ENCODE peak calls at places on chromosomes 16 and 17, in six cellular contexts. L, A, E, S, B and K are unnamed samples.
A peak's percentile ranks its signal among the peaks of the same experiment; 100 is the strongest.

GRCh38 chr17:77328823-77329740 is 188.3 kb downstream of the SEC14L1 start:
- DNase-seq in B (peak; percentile 41), L (no peak), S (no peak), A (no peak), E (no peak), K (no peak)

GRCh38 chr17:18980682-18981384 is 23.7 kb downstream of the FAM83G start:
- DNase-seq in S (no peak), A (no peak), B (no peak), L (no peak), E (no peak), K (no peak)

GRCh38 chr17:3730881-3731429 is 7.3 kb downstream of the HASPIN start:
- DNase-seq in L (no peak), A (no peak), E (no peak), B (no peak), S (no peak), K (no peak)

GRCh38 chr16:50460538-50461399 is 87.4 kb upstream of the NKD1 start:
- DNase-seq in S (no peak), E (no peak), A (no peak), L (no peak), B (peak; percentile 22), K (no peak)

GRCh38 chr17:56064506-56064905 is 88.8 kb upstream of the ANKFN1 start:
- DNase-seq in B (no peak), E (no peak), L (no peak), A (no peak), S (no peak), K (no peak)

GRCh38 chr16:55842369-55843104 is 9.6 kb upstream of the CES1 start:
- DNase-seq in B (no peak), E (peak; percentile 48), A (no peak), S (no peak), L (peak; percentile 76), K (no peak)

GRCh38 chr17:27627514-27627913 is 3.5 kb upstream of the LGALS9 start:
- DNase-seq in L (no peak), S (no peak), B (no peak), E (no peak), A (no peak), K (no peak)

GRCh38 chr17:29705352-29705751 is 82.6 kb upstream of the CORO6 start:
- DNase-seq in S (no peak), A (no peak), L (no peak), B (no peak), E (no peak), K (no peak)

GRCh38 chr17:82217530-82218204 is 5.0 kb upstream of the CCDC57 start:
- DNase-seq in S (no peak), A (peak; percentile 78), L (peak; percentile 96), B (no peak), E (peak; percentile 79), K (no peak)

DNA sequence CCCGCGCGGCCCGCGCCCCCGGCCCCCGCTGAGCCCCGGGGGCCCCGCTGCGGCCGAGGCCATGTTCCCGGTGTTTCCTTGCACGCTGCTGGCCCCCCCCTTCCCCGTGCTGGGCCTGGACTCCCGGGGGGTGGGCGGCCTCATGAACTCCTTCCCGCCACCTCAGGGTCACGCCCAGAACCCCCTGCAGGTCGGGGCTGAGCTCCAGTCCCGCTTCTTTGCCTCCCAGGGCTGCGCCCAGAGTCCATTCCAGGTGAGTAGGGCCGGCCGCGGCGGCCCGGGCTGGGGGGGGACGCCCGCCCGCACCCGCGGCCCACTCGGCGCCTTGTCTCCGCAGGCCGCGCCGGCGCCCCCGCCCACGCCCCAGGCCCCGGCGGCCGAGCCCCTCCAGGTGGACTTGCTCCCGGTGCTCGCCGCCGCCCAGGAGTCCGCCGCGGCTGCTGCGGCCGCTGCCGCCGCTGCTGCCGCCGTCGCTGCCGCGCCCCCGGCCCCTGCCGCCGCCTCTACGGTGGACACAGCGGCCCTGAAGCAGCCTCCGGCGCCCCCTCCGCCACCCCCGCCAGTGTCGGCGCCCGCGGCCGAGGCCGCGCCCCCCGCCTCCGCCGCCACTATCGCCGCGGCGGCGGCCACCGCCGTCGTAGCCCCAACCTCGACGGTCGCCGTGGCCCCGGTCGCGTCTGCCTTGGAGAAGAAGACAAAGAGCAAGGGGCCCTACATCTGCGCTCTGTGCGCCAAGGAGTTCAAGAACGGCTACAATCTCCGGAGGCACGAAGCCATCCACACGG is 504 bp downstream of the MAZ start:
- DNase-seq in E (peak; percentile 23), S (peak; percentile 67), B (no peak), L (peak; percentile 90), A (peak; percentile 66), K (no peak)
- TF ChIP-seq POLR2A in E (peak; percentile 28), S (no peak), B (no peak), L (peak; percentile 64), A (no peak), K (no peak)

DNA sequence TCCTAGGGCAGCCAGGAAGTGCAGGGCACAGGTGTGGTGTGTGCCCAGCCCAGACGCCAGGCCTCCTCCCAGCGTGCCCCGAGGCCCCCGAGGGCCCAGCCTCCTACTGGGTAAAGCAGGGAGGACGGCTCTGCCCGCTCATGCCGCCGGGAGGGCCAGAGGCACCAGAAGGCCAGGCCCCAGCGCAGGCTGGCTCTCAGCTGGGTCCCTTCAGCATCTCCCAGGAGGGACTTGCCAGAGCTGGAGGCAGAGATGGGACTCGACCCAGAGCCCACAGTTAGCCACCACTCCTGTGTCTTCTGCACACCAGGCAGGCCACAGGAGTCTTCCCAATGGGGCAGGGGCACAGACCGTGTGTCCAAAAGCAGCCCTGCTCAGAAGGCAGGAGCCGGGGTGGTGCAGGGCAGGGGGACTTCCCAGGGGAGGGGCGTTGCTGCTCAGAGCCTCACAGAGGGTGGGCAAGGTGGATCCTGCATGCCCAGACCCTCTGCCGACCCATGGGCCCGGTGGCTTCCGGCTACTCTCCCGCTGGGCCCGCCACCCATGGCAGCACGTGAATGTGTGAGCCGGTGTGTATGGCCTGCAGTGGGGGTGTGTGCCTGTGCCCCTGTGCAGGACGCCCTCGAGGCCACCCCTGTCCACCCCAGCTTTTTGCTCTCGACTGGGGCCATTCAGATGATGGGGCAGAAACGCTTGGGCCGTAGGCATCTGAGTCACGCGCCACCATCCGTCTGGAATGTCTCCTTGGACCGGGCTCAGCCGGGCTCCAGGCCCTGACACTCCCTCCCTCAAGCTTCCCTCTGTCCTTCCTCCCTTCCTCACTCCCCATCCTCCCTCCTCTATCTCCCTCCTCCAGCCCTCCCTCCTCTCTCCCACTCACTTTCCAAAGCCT is 5.7 kb upstream of the ZNF469 start:
- DNase-seq in L (no peak), E (no peak), B (no peak), A (peak; percentile 22), S (no peak), K (no peak)
- TF ChIP-seq CTCF in L (no peak), E (no peak), B (no peak), A (no peak), S (no peak), K (no peak)

GRCh38 chr17:74971069-74971841 is 1.3 kb downstream of the HID1 start:
- DNase-seq in E (no peak), S (no peak), A (no peak), L (no peak), B (no peak), K (no peak)

GRCh38 chr17:74972973-74973328 is 392 bp upstream of the HID1 start:
- DNase-seq in L (no peak), B (no peak), A (no peak), S (no peak), E (no peak), K (no peak)

GRCh38 chr17:74970395-74970794 is 2.2 kb downstream of the HID1 start:
- DNase-seq in B (no peak), L (no peak), A (no peak), E (peak; percentile 24), S (no peak), K (no peak)

GRCh38 chr17:74971842-74972106 is 785 bp downstream of the HID1 start:
- DNase-seq in L (no peak), A (no peak), B (no peak), S (no peak), E (no peak), K (no peak)

DNA sequence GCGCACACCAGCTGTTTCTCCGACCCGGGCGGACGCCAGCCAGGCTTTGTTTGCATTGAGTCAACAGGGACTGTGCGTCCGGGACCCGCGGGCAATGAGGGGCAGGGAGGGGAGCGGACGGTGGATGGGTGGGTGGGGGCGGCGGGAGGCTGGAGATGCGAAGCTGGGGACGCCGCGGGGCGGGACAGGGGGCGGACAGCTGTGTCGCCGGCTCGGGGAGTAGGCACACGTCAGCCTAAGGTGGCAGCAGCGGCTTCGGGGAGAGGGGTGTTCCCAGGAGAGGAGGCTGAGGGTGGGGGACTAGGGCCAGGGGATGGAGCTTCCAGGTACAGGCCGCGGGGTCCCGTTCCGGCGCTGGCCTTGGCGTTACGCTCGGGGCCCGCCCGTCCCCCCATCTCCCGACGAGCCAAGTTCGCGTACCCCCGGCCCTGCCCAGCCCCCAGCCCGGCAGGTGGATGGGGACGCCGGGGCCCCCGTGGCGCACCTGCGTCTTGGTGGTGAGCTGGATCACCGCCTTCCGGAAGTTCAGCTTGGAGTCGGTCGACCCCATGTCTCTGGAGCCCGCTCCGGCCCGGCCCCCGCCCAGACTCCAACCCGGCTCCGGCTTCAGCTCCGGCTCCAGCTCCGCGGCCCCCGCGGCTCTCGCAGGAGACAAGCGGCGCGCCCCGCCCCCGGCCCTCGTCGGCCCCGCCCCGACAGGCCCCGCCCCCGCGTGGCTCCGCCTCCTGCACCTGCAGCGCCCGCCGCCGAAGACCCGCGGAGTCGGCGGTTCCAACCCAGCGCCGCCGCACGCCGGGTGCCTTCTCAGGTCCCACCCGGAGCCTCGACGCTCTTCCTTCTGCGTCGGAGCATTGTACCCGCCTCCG is at the start of gene HID1:
- DNase-seq in S (no peak), E (peak; percentile 39), B (peak; percentile 89), A (peak; percentile 47), L (peak; percentile 60), K (no peak)
- TF ChIP-seq POLR2A in S (no peak), E (no peak), B (no peak), A (no peak), L (no peak), K (no peak)

GRCh38 chr16:83882118-83882879 is 16.6 kb upstream of the MLYCD start:
- DNase-seq in E (no peak), S (no peak), A (no peak), L (no peak), B (no peak), K (no peak)

DNA sequence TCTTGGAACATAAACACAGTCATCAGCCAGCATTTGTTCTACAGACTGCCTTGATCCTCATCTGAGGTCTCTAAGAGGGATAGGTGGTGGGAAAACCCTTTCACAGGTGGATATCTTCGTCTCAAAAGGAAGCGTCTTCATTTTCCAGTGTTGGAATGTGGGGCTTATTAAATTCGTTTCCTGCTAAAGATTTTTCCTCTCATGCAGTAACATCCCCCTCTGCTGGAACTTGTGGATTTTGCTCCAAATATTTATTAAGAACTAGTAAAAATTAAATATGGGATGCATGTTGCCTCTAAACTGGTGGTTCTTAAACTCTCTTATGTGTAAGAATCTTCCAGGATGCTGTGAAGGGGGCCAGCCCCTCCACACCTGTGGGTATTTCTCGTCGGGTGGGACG is 20.1 kb upstream of the MLYCD start:
- DNase-seq in A (no peak), S (no peak), E (peak; percentile 70), B (no peak), L (peak; percentile 48), K (no peak)
- TF ChIP-seq CTCF in A (peak; percentile 45), S (peak; percentile 44), E (peak; percentile 22), B (peak; percentile 52), L (peak; percentile 33), K (peak; percentile 38)

DNA sequence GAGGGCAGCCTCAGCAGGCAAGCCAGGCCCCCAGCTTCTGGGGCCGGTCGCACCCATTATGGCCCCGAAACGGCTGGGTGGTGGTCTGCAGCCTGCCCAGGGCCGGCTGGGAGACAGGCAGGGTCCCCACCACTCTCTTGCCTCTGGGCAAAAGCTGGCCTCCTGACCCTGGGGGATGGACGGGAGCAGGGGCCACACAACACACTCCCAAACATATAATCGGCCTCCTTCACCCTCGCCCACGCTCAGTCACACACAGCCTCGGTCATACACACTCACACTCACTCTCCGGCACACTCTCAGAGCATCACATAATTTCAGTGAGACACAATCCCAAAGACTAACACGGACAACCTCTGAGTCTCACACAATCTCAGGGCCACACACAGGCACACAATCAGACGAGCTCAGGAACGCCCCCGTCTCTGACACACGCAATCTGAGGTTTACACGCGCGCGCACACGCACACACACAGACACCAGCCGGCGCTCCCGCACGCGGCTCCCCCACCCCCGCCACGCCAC is 563 bp downstream of the PEMT start:
- DNase-seq in E (no peak), A (no peak), L (no peak), B (no peak), S (no peak), K (no peak)
- TF ChIP-seq POLR2A in E (peak; percentile 46), A (no peak), L (no peak), B (peak; percentile 39), S (no peak), K (no peak)